ENCODE peak calls at places on chromosome 9, in nine cellular contexts. T, J, Q, I, F, A, P, R and K are unnamed samples.
A peak's percentile ranks its signal among the peaks of the same experiment; 100 is the strongest.

GRCh38 chr9:86187121-86187520 is 72.3 kb downstream of the C9orf153 start:
- DNase-seq in J (peak; percentile 62), P (no peak), R (no peak), Q (no peak), F (no peak), I (no peak), T (no peak), A (no peak), K (no peak)

GRCh38 chr9:135508211-135508820 is 7.8 kb downstream of the MRPS2 start:
- DNase-seq in A (no peak), R (peak; percentile 63), J (no peak), F (no peak), P (no peak), T (no peak), I (no peak), Q (no peak), K (no peak)

GRCh38 chr9:34562136-34562745 is 27.3 kb downstream of the CNTFR start:
- DNase-seq in P (no peak), Q (no peak), R (no peak), J (no peak), T (no peak), A (peak; percentile 77), F (no peak), I (no peak), K (no peak)

GRCh38 chr9:136526625-136527066 is 19.2 kb downstream of the NOTCH1 start:
- DNase-seq in Q (no peak), A (no peak), T (no peak), F (no peak), J (no peak), I (no peak), R (no peak), P (no peak), K (no peak)

GRCh38 chr9:109781086-109781485 is 1.1 kb downstream of the PALM2AKAP2 start:
- DNase-seq in J (no peak), A (no peak), P (no peak), T (no peak), F (peak; percentile 53), R (no peak), Q (no peak), I (peak; percentile 54), K (no peak)

GRCh38 chr9:3894764-3895163 is 369.0 kb upstream of the RFX3 start:
- DNase-seq in Q (no peak), R (no peak), J (no peak), F (peak; percentile 88), I (peak; percentile 95), P (no peak), A (no peak), T (peak; percentile 91), K (no peak)

GRCh38 chr9:129987047-129987446 is 55.9 kb downstream of the FNBP1 start:
- DNase-seq in A (no peak), P (no peak), I (no peak), F (no peak), T (no peak), J (no peak), Q (no peak), R (no peak), K (no peak)

GRCh38 chr9:126702501-126703329 is 89.0 kb downstream of the LMX1B start:
- DNase-seq in J (peak; percentile 51), I (no peak), A (peak; percentile 62), T (no peak), Q (no peak), F (no peak), R (peak; percentile 78), P (no peak), K (peak; percentile 35)

GRCh38 chr9:14245901-14246525 is 67.9 kb downstream of the NFIB start:
- DNase-seq in P (no peak), J (no peak), T (peak; percentile 31), R (no peak), Q (no peak), F (peak; percentile 68), I (peak; percentile 30), A (no peak), K (peak; percentile 23)

GRCh38 chr9:26809795-26810194 is 82.8 kb downstream of the CAAP1 start:
- DNase-seq in I (peak; percentile 85), T (peak; percentile 77), Q (no peak), J (no peak), A (no peak), F (peak; percentile 71), R (no peak), P (no peak), K (no peak)

GRCh38 chr9:38680827-38681226 is 39.1 kb downstream of the FAM240B start:
- DNase-seq in T (no peak), R (no peak), I (peak; percentile 19), Q (no peak), A (no peak), F (peak; percentile 15), P (no peak), J (no peak), K (no peak)

GRCh38 chr9:96256800-96257199 is 45.2 kb downstream of the HSD17B3 start:
- DNase-seq in P (no peak), F (no peak), R (no peak), I (no peak), Q (no peak), A (no peak), J (no peak), T (peak; percentile 13), K (peak; percentile 76)

GRCh38 chr9:116594552-116594951 is 92.6 kb upstream of the TRIM32 start:
- DNase-seq in F (peak; percentile 94), P (no peak), R (no peak), A (no peak), Q (no peak), J (no peak), T (peak; percentile 88), I (peak; percentile 69), K (no peak)